ENCODE peak calls at places on chromosomes 11 and 22, in five cellular contexts. J, B, N, Y and K are unnamed samples.

GRCh38 chr11:61437496-61437895 is 7.6 kb downstream of the SDHAF2 start:
- DNase-seq in N (no peak), Y (no peak), J (no peak), B (no peak), K (no peak)

GRCh38 chr11:66334605-66335442 is 1.4 kb downstream of the RIN1 start:
- DNase-seq in B (no peak), J (no peak), N (no peak), Y (peak), K (no peak)

GRCh38 chr22:41857160-41857859 is 24.4 kb downstream of the SREBF2 start:
- DNase-seq in Y (peak), N (peak), J (peak), B (peak), K (peak)

GRCh38 chr11:70799386-70799785 is 401.1 kb downstream of the CTTN start:
- DNase-seq in Y (no peak), J (peak), B (no peak), N (no peak), K (no peak)

GRCh38 chr22:17266261-17266971 is 47.2 kb upstream of the ADA2 start:
- DNase-seq in B (no peak), J (no peak), Y (no peak), N (no peak), K (no peak)

GRCh38 chr22:37455896-37456295 is 28.6 kb upstream of the ELFN2 start:
- DNase-seq in B (no peak), N (no peak), J (peak), Y (no peak), K (no peak)

GRCh38 chr11:45852018-45852711 is 4.9 kb downstream of the CRY2 start:
- DNase-seq in N (no peak), Y (no peak), B (no peak), J (no peak), K (no peak)

GRCh38 chr22:38273135-38273761 is 438 bp upstream of the TMEM184B start:
- DNase-seq in B (peak), N (no peak), Y (no peak), J (no peak), K (no peak)

GRCh38 chr22:23569291-23569690 is 10.8 kb downstream of the IGLL1 start:
- DNase-seq in N (no peak), J (no peak), Y (no peak), B (no peak), K (no peak)

GRCh38 chr22:42132457-42132856 is 1.8 kb upstream of the CYP2D6 start:
- DNase-seq in J (no peak), B (no peak), N (no peak), Y (no peak), K (no peak)

GRCh38 chr22:21949948-21950347 is 2.7 kb downstream of the PPM1F start:
- DNase-seq in B (peak), J (no peak), N (no peak), Y (no peak), K (no peak)

GRCh38 chr11:64533501-64533900 is 57.5 kb upstream of the SLC22A12 start:
- DNase-seq in B (no peak), Y (no peak), N (no peak), J (no peak), K (no peak)

GRCh38 chr11:42239102-42239501 is 779.6 kb upstream of the LRRC4C start:
- DNase-seq in B (no peak), N (no peak), J (no peak), Y (no peak), K (no peak)

GRCh38 chr22:28505416-28506156 is 174.1 kb downstream of the TTC28 start:
- DNase-seq in Y (no peak), B (no peak), J (no peak), N (no peak), K (no peak)

GRCh38 chr11:85815186-85815911 is 4.4 kb upstream of the SYTL2 start:
- DNase-seq in N (no peak), J (peak), B (no peak), Y (no peak), K (no peak)

GRCh38 chr11:69654001-69654659 is 13.2 kb downstream of the CCND1 start:
- DNase-seq in J (no peak), Y (peak), B (no peak), N (no peak), K (peak)

GRCh38 chr22:19506212-19506611 is 18.0 kb downstream of the CLDN5 start:
- DNase-seq in J (no peak), N (no peak), B (no peak), Y (no peak), K (no peak)

GRCh38 chr11:575324-575995 is 810 bp upstream of the PHRF1 start:
- DNase-seq in B (peak), N (no peak), J (no peak), Y (no peak), K (no peak)

DNA sequence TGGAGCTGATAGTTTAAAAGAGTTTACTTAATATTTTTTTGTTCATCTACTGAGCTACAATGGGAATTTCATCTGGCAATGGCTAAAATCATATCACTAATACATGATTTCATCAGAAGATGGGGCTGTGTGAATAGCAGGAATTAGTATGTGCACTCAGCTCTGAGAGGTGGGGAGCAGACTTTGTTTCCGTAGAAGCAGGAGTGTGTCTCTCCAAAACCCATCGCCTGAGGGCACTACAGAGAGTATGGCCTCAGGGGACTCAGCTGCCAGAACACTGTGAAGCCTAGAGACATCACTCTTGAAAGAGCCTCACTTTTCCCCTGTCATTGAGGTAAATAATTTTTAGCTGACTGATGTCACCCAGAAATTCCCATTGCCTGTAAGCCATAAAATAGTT is 261.4 kb upstream of the ISX start:
- DNase-seq in B (no peak), Y (no peak), N (no peak), J (no peak), K (no peak)
- TF ChIP-seq RCOR1 in B (no peak), Y (no peak), N (no peak), J (no peak), K (no peak)

GRCh38 chr22:43627485-43628252 is 184.4 kb downstream of the EFCAB6 start:
- DNase-seq in B (no peak), Y (no peak), N (no peak), J (no peak), K (no peak)
- TF ChIP-seq RCOR1 in B (no peak), Y (no peak), N (no peak), J (no peak), K (no peak)

DNA sequence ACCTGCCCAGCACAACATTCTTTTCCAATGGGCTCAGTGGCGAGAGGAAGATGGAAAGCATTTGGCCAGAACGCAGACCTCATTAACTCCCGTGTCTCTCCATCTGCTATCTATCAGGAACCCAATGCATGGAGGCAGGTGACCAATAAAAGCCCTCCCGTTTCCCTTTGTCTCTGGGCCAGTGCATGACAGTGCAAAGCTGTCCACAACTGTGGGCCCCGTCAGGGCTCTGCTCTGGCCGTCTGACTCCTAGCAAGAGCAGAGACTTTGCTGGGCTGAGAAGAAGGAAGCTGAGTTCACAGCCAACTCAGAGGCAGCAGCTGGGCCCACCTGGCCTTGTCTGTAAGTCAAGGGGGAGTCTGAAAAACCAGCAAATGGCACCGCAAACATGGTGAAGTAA is 177.8 kb downstream of the TENM4 start:
- DNase-seq in N (no peak), B (no peak), J (peak), Y (no peak), K (no peak)
- TF ChIP-seq RCOR1 in N (no peak), B (no peak), J (no peak), Y (no peak), K (no peak)

GRCh38 chr22:40703174-40703573 is 23.9 kb downstream of the MCHR1 start:
- DNase-seq in Y (no peak), N (peak), J (no peak), B (no peak), K (no peak)
- TF ChIP-seq RCOR1 in Y (no peak), N (no peak), J (no peak), B (no peak), K (no peak)

DNA sequence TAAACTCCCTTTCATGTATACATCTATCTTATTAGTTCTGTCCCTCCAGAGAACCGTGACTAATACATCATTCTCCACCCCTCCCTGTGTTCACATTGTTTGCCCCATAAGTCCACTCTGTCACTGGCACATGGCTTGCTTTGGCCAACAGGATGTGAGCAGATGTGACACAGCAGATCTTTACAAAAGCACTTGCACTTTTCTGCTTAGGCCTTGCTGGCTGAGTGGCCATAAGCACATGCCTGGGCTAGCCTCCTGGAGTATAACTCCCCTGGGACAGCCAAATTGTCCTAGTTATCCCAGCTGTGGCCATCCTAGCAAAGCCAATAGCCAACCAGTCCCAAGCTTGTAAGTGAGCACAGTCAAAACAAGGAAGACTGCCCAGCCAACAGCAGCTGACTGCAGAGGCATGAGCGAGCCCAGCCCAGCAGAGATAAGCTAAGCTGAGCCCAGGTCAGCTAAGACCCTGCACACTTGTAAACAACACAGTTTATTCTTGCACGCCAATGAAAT is 9.7 kb upstream of the RCN1 start:
- DNase-seq in Y (no peak), J (peak), B (peak), N (no peak), K (no peak)
- TF ChIP-seq RCOR1 in Y (no peak), J (no peak), B (no peak), N (no peak), K (no peak)

DNA sequence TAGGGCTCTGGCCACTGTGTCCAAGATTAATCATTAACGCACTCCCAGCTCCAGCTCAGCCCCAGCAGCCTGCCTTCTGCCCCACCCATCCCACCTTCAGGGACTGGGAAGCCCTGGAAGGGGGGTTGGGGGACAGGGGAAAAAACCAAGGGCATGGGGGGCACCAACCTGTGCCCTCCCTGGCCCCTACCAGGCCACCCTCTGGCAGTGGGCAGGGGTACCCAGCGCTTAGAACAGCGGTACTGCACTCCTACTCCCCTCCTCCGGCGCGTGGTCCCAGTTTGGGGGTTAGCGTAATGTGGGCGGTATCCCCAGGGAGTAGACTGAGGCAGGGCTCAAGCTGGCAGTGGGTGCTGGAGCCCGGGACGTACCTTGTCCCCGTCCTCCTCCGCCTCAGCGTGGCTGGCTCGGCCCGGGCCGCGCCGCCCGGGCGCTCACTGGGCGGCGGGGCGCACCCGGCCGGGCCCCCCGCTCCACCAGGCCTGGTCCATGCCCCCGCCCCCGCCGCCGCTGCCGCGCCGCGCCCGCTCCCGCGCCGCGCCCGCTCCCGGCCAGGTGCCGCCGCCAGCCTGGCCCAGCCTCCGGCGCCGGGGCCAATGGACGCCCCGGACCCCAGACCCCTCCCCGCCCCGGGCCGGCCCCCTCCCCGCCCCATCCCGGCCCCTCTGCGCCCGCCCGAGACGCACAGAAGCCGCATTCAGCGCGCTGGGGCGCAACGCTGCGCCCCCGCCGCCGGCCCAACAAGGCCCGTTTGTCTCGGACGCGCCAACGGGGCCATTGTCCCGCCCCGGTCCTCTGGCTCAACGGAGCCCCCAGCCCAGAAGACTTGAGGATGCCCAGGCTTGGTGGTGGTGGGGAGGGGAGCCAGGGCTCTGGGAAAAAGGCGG is at the start of gene GAL3ST1:
- DNase-seq in B (no peak), Y (peak), J (no peak), N (no peak), K (peak)
- TF ChIP-seq RCOR1 in B (no peak), Y (no peak), J (no peak), N (no peak), K (no peak)